ENCODE peak calls at places on chromosomes 13 and 19, in seven cellular contexts. T is esophagus squamous epithelium; U is ovary; V is left ventricle myocardium inferior; R is CD4-positive, alpha-beta memory T cell; N is CD8-positive, alpha-beta T cell; F is H1. O is an unnamed sample.

GRCh38 chr19:19510432-19510831 is 4.9 kb downstream of the TSSK6 start:
- DNase-seq in T (no peak), U (no peak), V (no peak), R (no peak), N (no peak), F (no peak), O (no peak)

GRCh38 chr13:72820898-72821279 is 39.0 kb downstream of the PIBF1 start:
- DNase-seq in T (no peak), U (no peak), V (no peak), R (no peak), N (no peak), F (no peak), O (no peak)

GRCh38 chr13:102039264-102039663 is 362.6 kb downstream of the FGF14 start:
- DNase-seq in T (no peak), U (no peak), V (peak), R (no peak), N (no peak), F (no peak), O (no peak)

GRCh38 chr19:44552324-44552723 is 22.8 kb upstream of the CEACAM20 start:
- DNase-seq in T (no peak), U (no peak), V (no peak), R (no peak), N (no peak), F (peak), O (no peak)

GRCh38 chr13:51067376-51068125 is 43.5 kb downstream of the C13orf42 start:
- DNase-seq in T (no peak), U (no peak), V (no peak), R (no peak), N (no peak), F (no peak), O (no peak)

GRCh38 chr13:91314888-91315287 is 32.6 kb upstream of the MIR17HG start:
- DNase-seq in T (no peak), U (no peak), V (no peak), R (no peak), N (no peak), F (no peak), O (no peak)

GRCh38 chr19:40776966-40777794 is 867 bp upstream of the RAB4B start:
- DNase-seq in T (peak), U (peak), V (peak), R (peak), N (peak), F (peak), O (peak)

GRCh38 chr19:17469092-17469370 is 1.3 kb upstream of the SLC27A1 start:
- DNase-seq in T (no peak), U (no peak), V (no peak), R (no peak), N (no peak), F (no peak), O (no peak)

GRCh38 chr13:66405908-66406802 is 824.0 kb downstream of the PCDH9 start:
- DNase-seq in T (no peak), U (no peak), V (no peak), R (no peak), N (no peak), F (no peak), O (no peak)

GRCh38 chr19:4337906-4338440 is 654 bp downstream of the STAP2 start:
- DNase-seq in T (no peak), U (peak), V (no peak), R (no peak), N (no peak), F (no peak), O (no peak)

GRCh38 chr19:3977242-3978143 is 6.6 kb upstream of the DAPK3 start:
- DNase-seq in T (no peak), U (peak), V (no peak), R (no peak), N (no peak), F (no peak), O (no peak)

GRCh38 chr13:33110713-33111413 is 94.6 kb downstream of the KL start:
- DNase-seq in T (no peak), U (no peak), V (peak), R (no peak), N (no peak), F (no peak), O (no peak)

GRCh38 chr19:33675501-33676124 is 53.9 kb downstream of the CHST8 start:
- DNase-seq in T (no peak), U (no peak), V (no peak), R (no peak), N (peak), F (no peak), O (no peak)

GRCh38 chr13:95834134-95834765 is 157.3 kb downstream of the DNAJC3 start:
- DNase-seq in T (no peak), U (peak), V (peak), R (peak), N (peak), F (peak), O (peak)

GRCh38 chr13:49781791-49782190 is 10.7 kb downstream of the KPNA3 start:
- DNase-seq in T (no peak), U (no peak), V (no peak), R (no peak), N (no peak), F (no peak), O (no peak)

GRCh38 chr13:26465514-26465913 is 92.0 kb upstream of the WASF3 start:
- DNase-seq in T (no peak), U (no peak), V (peak), R (no peak), N (no peak), F (no peak), O (no peak)

GRCh38 chr13:48304132-48304876 is 753 bp downstream of the RB1 start:
- DNase-seq in T (no peak), U (peak), V (peak), R (peak), N (peak), F (no peak), O (no peak)

GRCh38 chr13:36819064-36819810 is at the start of gene RFXAP:
- DNase-seq in T (peak), U (peak), V (peak), R (peak), N (peak), F (peak), O (no peak)

GRCh38 chr13:36817996-36818395 is 1.0 kb upstream of the RFXAP start:
- DNase-seq in T (no peak), U (no peak), V (no peak), R (no peak), N (no peak), F (no peak), O (no peak)

GRCh38 chr13:36820222-36820621 is 1.2 kb downstream of the RFXAP start:
- DNase-seq in T (no peak), U (no peak), V (no peak), R (no peak), N (no peak), F (no peak), O (no peak)

GRCh38 chr13:36818483-36819063 is 449 bp upstream of the RFXAP start:
- DNase-seq in T (no peak), U (no peak), V (no peak), R (no peak), N (no peak), F (no peak), O (no peak)

DNA sequence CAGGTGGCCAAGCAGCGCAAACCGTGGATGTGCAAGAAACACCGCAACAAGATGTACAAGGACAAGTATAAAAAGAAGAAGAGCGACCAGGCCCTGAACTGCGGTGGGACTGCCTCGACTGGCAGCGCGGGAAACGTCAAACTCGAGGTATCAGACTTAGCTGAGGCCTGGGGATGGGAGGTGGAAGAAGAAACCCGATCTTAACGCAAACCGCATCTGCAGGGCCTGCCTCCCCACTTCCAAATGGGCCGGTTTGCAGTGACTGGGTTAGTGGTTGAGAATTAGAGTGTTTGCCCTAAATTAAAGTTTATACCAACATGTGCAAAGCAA is 754 bp downstream of the RFXAP start:
- DNase-seq in T (no peak), U (no peak), V (no peak), R (peak), N (no peak), F (no peak), O (no peak)
- H3K27ac ChIP-seq in T (peak), U (no peak), V (peak), R (peak), N (peak), F (no peak), O (peak)

DNA sequence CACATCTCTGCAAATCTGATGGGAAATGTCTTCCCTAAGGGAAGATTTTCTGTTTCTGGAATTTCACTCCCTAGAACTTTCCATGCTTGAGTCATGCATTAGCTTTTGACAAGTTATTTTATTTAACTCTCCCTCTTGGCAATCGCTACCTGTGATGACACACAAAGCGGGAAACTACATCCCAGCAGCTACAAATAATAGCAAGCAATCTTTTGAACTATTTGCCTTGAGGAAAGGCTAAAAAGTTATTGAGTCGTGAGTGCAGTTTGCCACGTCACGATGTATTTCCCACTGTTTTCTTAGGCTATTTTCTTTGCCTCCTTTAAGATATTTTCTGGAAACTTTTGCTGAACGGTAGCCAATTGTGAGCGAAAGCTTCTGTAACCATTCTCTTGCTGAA is 353.3 kb upstream of the HTR2A start:
- DNase-seq in T (no peak), U (no peak), V (no peak), R (no peak), N (no peak), F (no peak), O (no peak)
- H3K27ac ChIP-seq in T (no peak), U (no peak), V (no peak), R (no peak), N (no peak), F (no peak), O (no peak)

DNA sequence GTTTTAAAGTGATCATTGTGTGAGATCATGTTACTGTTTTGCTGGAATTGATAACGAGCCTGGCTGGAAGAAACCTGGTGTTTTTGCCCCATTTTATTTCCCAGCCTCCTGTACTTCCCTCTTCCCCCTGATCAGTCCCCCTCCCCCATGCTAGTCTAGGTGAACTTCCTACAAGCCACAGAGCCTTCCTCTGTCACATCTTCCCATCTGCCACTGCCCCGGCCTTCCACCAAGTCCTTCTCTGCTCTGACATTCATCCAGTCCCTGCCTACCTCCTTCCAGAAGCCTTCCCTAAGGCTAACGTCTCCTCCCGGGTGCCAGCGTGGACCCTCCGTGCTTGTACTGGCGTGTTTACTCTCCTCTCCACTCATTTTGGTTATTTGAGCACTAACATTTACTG is 14.3 kb downstream of the FARP1 start:
- DNase-seq in T (no peak), U (no peak), V (no peak), R (no peak), N (no peak), F (no peak), O (no peak)
- H3K27ac ChIP-seq in T (no peak), U (no peak), V (no peak), R (no peak), N (no peak), F (no peak), O (peak)

DNA sequence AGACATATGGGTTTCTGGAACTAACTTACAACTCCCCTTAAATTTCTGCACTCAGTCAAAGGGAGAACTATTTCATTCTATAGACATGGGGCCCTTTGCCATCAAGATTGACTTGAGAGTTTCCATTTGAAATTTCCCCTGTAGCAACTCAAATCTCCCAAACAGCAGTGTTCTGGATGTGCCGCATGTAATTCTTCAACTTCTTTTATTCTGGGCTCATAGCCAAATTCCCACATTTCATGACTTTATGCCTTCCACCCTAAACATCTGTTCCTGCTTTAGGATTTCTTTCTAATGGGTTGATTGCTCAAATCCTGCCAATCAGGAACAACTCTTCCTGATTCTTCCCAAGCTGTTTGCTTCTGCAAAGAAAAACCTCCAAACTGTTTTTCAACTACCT is 336.0 kb downstream of the TBC1D4 start:
- DNase-seq in T (no peak), U (no peak), V (no peak), R (no peak), N (no peak), F (no peak), O (peak)
- H3K27ac ChIP-seq in T (no peak), U (no peak), V (no peak), R (no peak), N (no peak), F (no peak), O (no peak)

GRCh38 chr13:105107781-105108180 is 1427.7 kb downstream of the EFNB2 start:
- DNase-seq in T (no peak), U (no peak), V (no peak), R (no peak), N (no peak), F (no peak), O (no peak)

GRCh38 chr13:105105471-105105870 is 1430.0 kb downstream of the EFNB2 start:
- DNase-seq in T (no peak), U (no peak), V (no peak), R (no peak), N (no peak), F (no peak), O (no peak)
- H3K27ac ChIP-seq in T (no peak), U (no peak), V (no peak), R (no peak), N (no peak), F (no peak), O (no peak)

GRCh38 chr13:44843403-44843802 is 145.9 kb downstream of the NUFIP1 start:
- DNase-seq in T (no peak), U (no peak), V (no peak), R (no peak), N (no peak), F (no peak), O (no peak)

GRCh38 chr13:44844786-44845185 is 144.5 kb downstream of the NUFIP1 start:
- DNase-seq in T (no peak), U (no peak), V (no peak), R (no peak), N (no peak), F (no peak), O (no peak)

GRCh38 chr13:44837250-44837649 is 152.0 kb downstream of the NUFIP1 start:
- DNase-seq in T (no peak), U (no peak), V (no peak), R (no peak), N (no peak), F (no peak), O (no peak)

GRCh38 chr13:44840131-44840530 is 149.1 kb downstream of the NUFIP1 start:
- DNase-seq in T (no peak), U (no peak), V (no peak), R (no peak), N (no peak), F (no peak), O (no peak)

GRCh38 chr13:44842158-44842557 is 147.1 kb downstream of the NUFIP1 start:
- DNase-seq in T (no peak), U (no peak), V (no peak), R (no peak), N (no peak), F (no peak), O (no peak)
- H3K27ac ChIP-seq in T (no peak), U (no peak), V (no peak), R (no peak), N (no peak), F (no peak), O (no peak)

GRCh38 chr19:2151339-2152229 is at the start of gene AP3D1:
- DNase-seq in T (peak), U (peak), V (peak), R (peak), N (peak), F (peak), O (peak)
- H3K27ac ChIP-seq in T (peak), U (peak), V (peak), R (peak), N (peak), F (peak), O (peak)

DNA sequence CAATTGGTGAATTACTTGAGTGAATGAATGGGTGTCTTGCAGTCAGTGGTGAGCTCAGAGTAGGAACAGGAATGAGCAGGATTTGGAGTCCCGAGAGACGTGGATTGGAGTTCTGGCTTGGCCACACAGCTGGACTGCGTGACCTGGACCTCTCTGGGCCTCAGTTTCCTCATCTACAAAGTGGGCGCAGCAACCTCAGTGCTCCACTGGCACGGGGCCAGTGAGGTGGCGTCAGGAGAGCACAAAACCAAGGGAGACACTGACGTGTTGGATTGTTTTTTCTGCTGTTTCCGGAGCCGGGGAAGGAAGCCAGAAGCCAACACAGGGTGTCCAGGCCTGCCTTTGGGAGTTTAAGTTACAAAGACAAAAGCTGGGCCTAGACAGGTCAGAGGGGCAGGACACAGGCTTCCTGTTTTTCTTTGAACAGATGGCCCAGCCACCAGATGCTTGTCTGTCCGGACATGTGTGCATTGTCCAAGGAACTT is 6.5 kb upstream of the DOCK6 start:
- DNase-seq in T (no peak), U (peak), V (peak), R (no peak), N (no peak), F (no peak), O (no peak)
- H3K27ac ChIP-seq in T (peak), U (no peak), V (peak), R (no peak), N (no peak), F (no peak), O (no peak)

DNA sequence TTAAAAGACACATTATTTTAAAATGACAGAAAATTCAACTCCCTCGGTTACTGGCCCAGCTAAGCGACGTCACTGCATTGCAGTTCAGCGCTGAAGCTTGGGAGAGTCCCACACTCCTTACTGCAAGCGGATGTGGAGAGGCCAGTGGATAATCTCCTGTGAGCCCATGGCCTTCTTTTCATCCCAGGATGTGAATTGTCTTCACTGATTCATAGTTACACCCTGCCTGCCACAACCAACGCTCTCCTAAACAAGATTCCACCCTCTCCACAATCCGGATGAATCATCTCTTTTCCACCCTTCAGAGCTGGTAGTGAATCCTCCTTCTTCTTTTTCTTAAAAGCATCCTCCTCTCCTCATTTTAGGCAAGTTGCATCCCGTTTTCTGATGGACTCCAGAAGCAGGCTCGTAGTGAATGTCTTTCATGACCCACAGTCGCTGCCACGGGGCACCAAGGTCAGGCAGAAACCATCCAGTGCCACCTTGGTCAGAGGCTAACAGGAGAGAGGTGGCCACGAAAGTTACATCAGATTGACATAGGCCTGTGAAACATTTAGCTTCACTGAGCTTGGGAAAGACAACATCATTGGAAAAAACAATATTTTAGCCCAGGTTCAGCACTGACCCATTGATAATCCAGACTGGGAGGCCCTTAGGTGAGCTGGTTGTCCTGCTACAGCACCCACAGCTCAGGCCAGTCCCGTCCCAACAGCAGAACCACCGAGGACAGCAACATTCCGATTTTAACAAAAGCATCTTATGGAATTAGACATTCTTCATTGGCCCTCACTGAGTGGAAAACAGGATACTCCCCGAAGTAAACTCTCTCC is 2.0 kb downstream of the GJB2 start:
- DNase-seq in T (no peak), U (no peak), V (no peak), R (no peak), N (no peak), F (no peak), O (no peak)
- H3K27ac ChIP-seq in T (peak), U (no peak), V (no peak), R (no peak), N (no peak), F (no peak), O (no peak)

GRCh38 chr13:43766766-43767165 is 20.0 kb downstream of the ENOX1 start:
- DNase-seq in T (no peak), U (peak), V (peak), R (no peak), N (no peak), F (no peak), O (no peak)
- H3K27ac ChIP-seq in T (no peak), U (no peak), V (peak), R (no peak), N (no peak), F (no peak), O (no peak)

O was measured in SK-N-MC.